ENCODE peak calls at places on chromosome 12, in ten cellular contexts. F is CD4-positive, CD25-positive, alpha-beta regulatory T cell; W is stomach; V is mesendoderm; G is neuronal stem cell; U is left ventricle myocardium inferior; Q is GM23248; D is upper lobe of left lung; J is mesenchymal stem cell; T is mammary epithelial cell. H is an unnamed sample. For H3K4me1 and H3K36me3, the result is how much of the 10 kb centered on the place peaks cover.

GRCh38 chr12:76670776-76671175 is 93.1 kb upstream of the ZDHHC17 start:
- DNase-seq in U (no peak), Q (peak), D (no peak), J (peak), F (no peak), T (peak), V (peak), G (no peak), W (no peak), H (no peak)

GRCh38 chr12:19779393-19780056 is 340.2 kb downstream of the AEBP2 start:
- DNase-seq in G (no peak), J (peak), T (no peak), V (peak), D (no peak), W (no peak), Q (no peak), F (no peak), U (peak), H (no peak)

GRCh38 chr12:4909734-4910501 is at the start of gene KCNA1:
- DNase-seq in T (peak), D (peak), J (no peak), U (no peak), W (no peak), F (no peak), G (peak), V (peak), Q (peak), H (no peak)

GRCh38 chr12:113697104-113697503 is 225.4 kb upstream of the LHX5 start:
- DNase-seq in D (no peak), U (no peak), J (no peak), F (no peak), T (no peak), W (no peak), Q (no peak), V (no peak), G (no peak), H (no peak)

GRCh38 chr12:54579696-54580333 is 8.6 kb downstream of the PPP1R1A start:
- DNase-seq in W (peak), D (peak), Q (peak), V (peak), U (peak), T (peak), G (peak), F (peak), J (peak), H (peak)

GRCh38 chr12:98516184-98516873 is 939 bp downstream of the TMPO start:
- DNase-seq in F (peak), V (peak), Q (peak), W (peak), J (peak), T (peak), U (peak), D (no peak), G (peak), H (peak)

GRCh38 chr12:121781751-121782615 is 11.5 kb downstream of the RHOF start:
- DNase-seq in V (no peak), D (peak), W (no peak), J (peak), U (no peak), Q (peak), G (no peak), F (peak), T (no peak), H (no peak)

GRCh38 chr12:113471619-113472171 is at the start of gene LHX5:
- DNase-seq in T (no peak), V (no peak), D (peak), Q (peak), W (no peak), U (no peak), G (peak), F (no peak), J (no peak), H (no peak)

GRCh38 chr12:49777800-49778748 is 36.7 kb downstream of the TMBIM6 start:
- DNase-seq in G (peak), J (peak), F (peak), T (peak), D (peak), U (peak), V (peak), W (peak), Q (peak), H (peak)

GRCh38 chr12:89261210-89261609 is 91.1 kb downstream of the DUSP6 start:
- DNase-seq in T (no peak), F (no peak), U (no peak), W (no peak), G (no peak), D (no peak), V (no peak), Q (no peak), J (no peak), H (no peak)

GRCh38 chr12:6039894-6040601 is 84.4 kb downstream of the VWF start:
- DNase-seq in T (peak), J (peak), V (peak), Q (peak), W (peak), F (peak), D (no peak), G (no peak), U (no peak), H (peak)

GRCh38 chr12:51828951-51829581 is 19.5 kb downstream of the FIGNL2 start:
- DNase-seq in D (no peak), T (no peak), U (no peak), F (no peak), G (no peak), V (peak), Q (no peak), W (no peak), J (no peak), H (no peak)

GRCh38 chr12:47556631-47557030 is 149.2 kb downstream of the RPAP3 start:
- DNase-seq in J (no peak), D (no peak), W (no peak), F (no peak), V (no peak), T (peak), Q (no peak), U (no peak), G (no peak), H (no peak)

GRCh38 chr12:54439096-54439495 is 20.0 kb upstream of the ITGA5 start:
- DNase-seq in F (no peak), Q (no peak), W (no peak), G (no peak), V (no peak), U (no peak), D (no peak), T (no peak), J (no peak), H (no peak)

GRCh38 chr12:131380961-131381705 is 329.8 kb upstream of the SFSWAP start:
- DNase-seq in J (no peak), G (no peak), F (no peak), U (no peak), D (no peak), W (no peak), V (peak), T (no peak), Q (no peak), H (peak)

DNA sequence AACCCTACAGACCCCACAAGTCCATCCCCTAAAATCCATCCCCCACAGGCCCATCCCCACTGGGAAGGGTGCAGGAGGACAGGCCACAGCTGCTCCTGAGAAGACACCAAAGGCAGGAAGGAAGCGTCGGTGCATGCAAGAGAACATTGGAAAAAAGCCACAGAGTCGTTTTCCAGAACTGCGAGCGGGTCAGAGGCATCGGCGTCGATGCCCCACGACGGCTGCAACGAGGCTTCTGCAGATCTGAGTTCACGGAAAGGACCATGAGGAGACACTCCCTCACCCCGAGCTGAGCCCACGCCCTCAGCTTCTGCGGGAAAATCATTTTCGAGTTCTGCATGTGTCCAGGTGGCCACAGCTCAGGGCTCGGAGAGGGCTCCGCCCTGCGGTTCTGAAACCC is 59.7 kb upstream of the GALNT9 start:
- DNase-seq in G (no peak), W (no peak), J (no peak), U (no peak), Q (no peak), T (no peak), V (no peak), F (no peak), D (peak), H (no peak)
- H3K27ac ChIP-seq in G (no peak), W (no peak), J (no peak), U (no peak), Q (no peak), T (no peak), V (no peak), F (no peak), D (no peak), H (no peak)

GRCh38 chr12:120116792-120117651 is 469 bp upstream of the RAB35 start:
- DNase-seq in G (peak), V (peak), W (peak), F (peak), D (peak), T (peak), J (peak), Q (peak), U (peak), H (peak)
- H3K4me1 ChIP-seq in G (under half), V (under half), W (under half), F (half or more), D (under half), T (under half), J (under half), Q (under half), U (half or more), H (under half)

GRCh38 chr12:106282457-106283097 is 20.0 kb upstream of the TCP11L2 start:
- DNase-seq in G (peak), U (peak), T (peak), D (no peak), J (peak), Q (peak), V (peak), W (peak), F (peak), H (peak)

GRCh38 chr12:106285993-106286392 is 16.5 kb upstream of the TCP11L2 start:
- DNase-seq in Q (peak), D (no peak), J (no peak), F (no peak), V (no peak), W (no peak), G (no peak), U (no peak), T (no peak), H (no peak)

GRCh38 chr12:106287364-106287763 is 15.2 kb upstream of the TCP11L2 start:
- DNase-seq in J (no peak), F (no peak), V (no peak), G (no peak), W (no peak), Q (no peak), T (peak), U (no peak), D (no peak), H (no peak)

GRCh38 chr12:106281056-106281782 is 21.3 kb upstream of the TCP11L2 start:
- DNase-seq in Q (no peak), U (no peak), V (no peak), D (no peak), J (no peak), G (no peak), F (no peak), T (no peak), W (no peak), H (no peak)

DNA sequence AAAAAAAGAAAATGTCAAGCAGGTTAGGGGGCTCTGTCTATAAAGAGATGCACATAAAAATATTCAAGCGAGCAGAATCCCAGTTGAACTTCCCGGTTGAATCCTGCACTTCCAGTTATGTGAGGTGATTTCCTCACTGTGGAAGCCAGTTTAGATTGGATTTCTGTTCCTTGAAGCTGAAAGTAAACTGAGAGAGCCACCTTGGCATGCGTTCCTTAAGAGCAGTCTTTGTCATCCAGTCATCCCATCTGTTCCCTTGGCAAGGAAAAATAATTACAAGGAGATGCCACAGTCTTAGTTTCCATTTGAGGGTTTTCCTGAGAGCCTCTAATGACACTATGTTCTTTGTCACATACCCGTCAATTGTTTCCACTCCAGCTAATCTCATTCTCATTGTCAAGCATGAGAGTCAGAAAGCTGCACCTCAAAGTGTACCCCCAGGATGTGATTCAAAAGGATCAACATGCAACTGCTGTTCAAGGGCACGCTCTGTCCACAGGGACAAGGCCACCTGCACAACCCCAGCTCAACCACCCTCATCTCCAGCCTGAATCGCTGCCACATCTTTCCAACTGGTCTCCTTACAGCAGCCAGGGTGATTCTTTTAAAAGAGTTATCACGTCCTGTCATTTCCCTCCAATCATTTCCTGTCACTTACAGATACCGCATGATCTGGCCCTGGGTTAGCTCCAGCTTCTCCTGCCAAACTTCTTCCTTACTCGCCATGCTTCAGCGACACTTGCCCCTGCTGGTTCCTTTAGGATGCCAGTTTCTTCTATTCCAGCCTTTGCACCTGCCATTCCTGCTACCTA is 18.0 kb upstream of the TCP11L2 start:
- DNase-seq in U (no peak), G (no peak), D (no peak), V (no peak), Q (peak), J (no peak), T (no peak), W (no peak), F (no peak), H (no peak)
- H3K36me3 ChIP-seq in U (under half), G (under half), D (under half), V (under half), Q (under half), J (under half), T (under half), W (under half), F (under half), H (under half)

DNA sequence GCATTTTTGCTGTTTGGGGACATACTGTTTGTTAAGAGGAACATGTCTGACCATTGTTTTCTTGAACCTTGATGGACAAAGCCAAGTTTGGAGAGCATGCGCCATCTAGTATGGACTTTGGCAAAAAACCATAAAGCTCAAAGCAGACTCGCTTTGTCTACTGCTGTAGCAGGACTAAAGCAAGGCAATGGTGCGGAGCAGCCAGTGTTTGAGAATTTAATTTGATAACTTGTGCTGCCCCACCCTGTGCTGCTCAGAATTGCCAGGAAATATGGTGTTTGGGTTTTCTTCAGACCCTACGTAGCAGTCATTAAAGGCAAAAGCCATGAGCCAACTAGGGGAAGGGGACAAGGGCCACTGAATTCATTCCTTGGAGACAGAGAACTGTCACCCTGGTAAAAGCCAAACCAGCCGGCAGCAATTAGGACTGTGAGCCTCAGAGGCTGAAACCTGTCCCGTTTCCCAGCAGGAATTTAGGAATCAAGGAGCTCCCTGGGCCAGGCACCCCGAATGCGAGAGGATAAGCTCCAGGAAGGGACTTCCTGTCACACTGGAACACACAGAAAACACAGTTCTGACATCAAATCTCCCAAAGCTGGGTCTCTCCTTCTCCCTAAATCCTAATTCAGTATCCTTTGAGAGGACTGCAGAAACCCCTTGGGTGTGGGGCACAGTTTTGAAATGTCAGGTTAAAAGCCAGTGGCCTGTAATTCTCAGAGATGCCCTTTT is 1.1 kb downstream of the AVIL start:
- DNase-seq in U (no peak), F (no peak), G (no peak), W (no peak), T (no peak), V (no peak), J (no peak), D (no peak), Q (no peak), H (no peak)
- H3K27ac ChIP-seq in U (peak), F (no peak), G (no peak), W (peak), T (no peak), V (no peak), J (no peak), D (peak), Q (peak), H (no peak)

DNA sequence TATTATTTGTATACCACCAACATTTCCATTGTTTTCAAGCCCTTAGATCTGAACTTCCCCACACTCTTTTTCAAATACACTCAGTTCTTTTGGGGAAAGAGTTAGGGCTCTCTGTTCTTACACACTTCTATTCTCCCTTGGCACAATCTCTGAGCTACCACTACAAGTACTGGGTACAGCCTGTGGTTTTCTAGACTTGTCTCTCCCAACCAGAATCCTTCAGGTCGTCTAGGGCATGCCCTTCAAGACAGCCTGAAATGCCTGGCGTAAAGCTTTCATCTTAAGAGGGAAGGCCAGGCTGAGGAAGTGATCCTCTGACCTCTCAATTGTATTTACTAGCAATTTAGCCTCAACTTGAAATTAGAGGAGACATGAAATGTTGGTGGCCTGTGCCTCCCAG is 1442.0 kb downstream of the AACS start:
- DNase-seq in Q (no peak), T (no peak), W (no peak), U (no peak), D (no peak), J (no peak), V (no peak), F (no peak), G (no peak), H (no peak)
- H3K4me1 ChIP-seq in Q (under half), T (under half), W (under half), U (under half), D (under half), J (under half), V (under half), F (under half), G (under half), H (under half)

DNA sequence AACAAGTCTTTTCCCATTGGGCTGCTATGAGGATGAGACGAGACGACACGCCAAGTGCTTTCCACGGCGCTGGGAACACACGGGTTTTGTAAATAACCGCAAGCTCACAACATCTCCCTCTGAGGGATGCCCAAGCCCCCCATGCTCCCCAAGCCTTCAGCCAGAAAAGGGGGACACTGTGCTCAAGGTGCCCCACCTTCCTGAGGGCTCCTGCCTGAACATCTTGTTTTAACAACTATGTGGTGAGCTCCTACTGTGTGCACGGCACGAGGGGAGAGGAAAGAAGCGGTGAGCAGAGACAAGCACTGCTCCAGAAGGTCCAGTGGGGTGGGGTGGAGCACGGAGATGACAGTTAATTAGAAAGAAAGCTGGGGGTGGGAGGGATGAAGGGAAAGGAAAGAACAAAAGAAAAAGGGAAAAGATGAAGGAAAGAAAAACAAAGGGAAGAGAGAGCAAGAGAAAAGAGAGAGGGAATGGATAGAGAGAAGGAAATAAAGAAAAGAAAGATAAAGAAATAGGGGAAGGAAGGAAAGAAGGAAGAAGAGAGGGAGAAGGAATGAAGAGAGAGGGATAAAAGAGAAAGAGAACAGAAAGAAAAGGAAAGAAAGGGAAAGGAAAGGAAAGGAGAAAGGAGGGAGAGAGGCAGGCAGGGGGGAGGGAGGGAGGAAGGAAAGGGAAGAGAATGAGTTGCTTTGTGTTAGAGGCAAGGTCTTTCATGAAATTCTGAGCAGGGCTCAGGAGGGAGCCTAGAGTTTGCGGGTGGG is 56.8 kb downstream of the SLC15A4 start:
- DNase-seq in F (no peak), J (no peak), V (no peak), G (no peak), U (no peak), D (no peak), Q (no peak), W (no peak), T (no peak), H (no peak)
- H3K36me3 ChIP-seq in F (under half), J (under half), V (under half), G (under half), U (under half), D (under half), Q (under half), W (under half), T (under half), H (under half)

GRCh38 chr12:126953365-126953889 is 1313.5 kb upstream of the TMEM132C start:
- DNase-seq in Q (no peak), T (no peak), U (no peak), F (no peak), W (no peak), J (no peak), V (peak), D (no peak), G (no peak), H (no peak)
- H3K27ac ChIP-seq in Q (no peak), T (no peak), U (no peak), F (no peak), W (no peak), J (no peak), V (no peak), D (no peak), G (no peak), H (no peak)

GRCh38 chr12:55704824-55705780 is 2.6 kb downstream of the ITGA7 start:
- DNase-seq in G (no peak), W (no peak), D (no peak), U (peak), V (no peak), T (no peak), Q (no peak), J (no peak), F (no peak), H (no peak)
- H3K4me1 ChIP-seq in G (under half), W (under half), D (under half), U (half or more), V (under half), T (under half), Q (under half), J (under half), F (under half), H (under half)

GRCh38 chr12:124374147-124374546 is 79.3 kb downstream of the RFLNA start:
- DNase-seq in W (no peak), G (no peak), F (no peak), J (no peak), Q (no peak), T (no peak), D (peak), V (no peak), U (no peak), H (no peak)
- H3K36me3 ChIP-seq in W (half or more), G (under half), F (under half), J (half or more), Q (under half), T (under half), D (under half), V (under half), U (half or more), H (under half)

H was measured in ovary.